ENCODE peak calls at places on chromosome 21, in five cellular contexts. One of them, this sample, is unnamed.

GRCh38 chr21:44528634-44528995 is 11.4 kb downstream of the KRTAP10-1 start:
- DNase-seq in PC-3: no peak
- DNase-seq in SK-N-SH: no peak
- DNase-seq in GM23248: no peak
- DNase-seq in GM23338: no peak
- DNase-seq in this sample: no peak

GRCh38 chr21:25735895-25736597 is 1.3 kb downstream of the GABPA start:
- DNase-seq in GM23338: peak; percentile 35
- DNase-seq in GM23248: peak; percentile 49
- DNase-seq in SK-N-SH: no peak
- DNase-seq in PC-3: peak; percentile 9
- DNase-seq in this sample: peak; percentile 11

GRCh38 chr21:31732891-31733520 is 1.1 kb upstream of the SCAF4 start:
- DNase-seq in SK-N-SH: peak; percentile 52
- DNase-seq in GM23248: peak; percentile 41
- DNase-seq in PC-3: no peak
- DNase-seq in GM23338: peak; percentile 59
- DNase-seq in this sample: no peak

GRCh38 chr21:32726742-32727477 is 903 bp downstream of the SYNJ1 start:
- DNase-seq in PC-3: peak; percentile 28
- DNase-seq in GM23248: peak; percentile 54
- DNase-seq in SK-N-SH: peak; percentile 34
- DNase-seq in GM23338: peak; percentile 25
- DNase-seq in this sample: peak; percentile 35

GRCh38 chr21:24076179-24076578 is 1531.1 kb downstream of the MRPL39 start:
- DNase-seq in PC-3: peak; percentile 20
- DNase-seq in SK-N-SH: no peak
- DNase-seq in GM23248: no peak
- DNase-seq in GM23338: no peak
- DNase-seq in this sample: no peak

GRCh38 chr21:44805859-44806258 is 4.2 kb upstream of the UBE2G2 start:
- DNase-seq in SK-N-SH: no peak
- DNase-seq in GM23338: no peak
- DNase-seq in PC-3: no peak
- DNase-seq in GM23248: no peak
- DNase-seq in this sample: no peak

GRCh38 chr21:46118871-46119564 is 21.1 kb downstream of the COL6A2 start:
- DNase-seq in PC-3: no peak
- DNase-seq in GM23248: no peak
- DNase-seq in GM23338: no peak
- DNase-seq in SK-N-SH: peak; percentile 26
- DNase-seq in this sample: no peak

GRCh38 chr21:17352937-17353655 is 159.7 kb upstream of the CXADR start:
- DNase-seq in PC-3: no peak
- DNase-seq in GM23338: no peak
- DNase-seq in SK-N-SH: no peak
- DNase-seq in GM23248: no peak
- DNase-seq in this sample: no peak

GRCh38 chr21:36209626-36210171 is 53.1 kb downstream of the DOP1B start:
- DNase-seq in GM23248: peak; percentile 75
- DNase-seq in SK-N-SH: peak; percentile 39
- DNase-seq in GM23338: peak; percentile 91
- DNase-seq in PC-3: peak; percentile 83
- DNase-seq in this sample: peak; percentile 78

GRCh38 chr21:33478858-33479678 is 706 bp downstream of the TMEM50B start:
- DNase-seq in SK-N-SH: peak; percentile 69
- DNase-seq in PC-3: peak; percentile 33
- DNase-seq in GM23248: peak; percentile 75
- DNase-seq in GM23338: peak; percentile 71
- DNase-seq in this sample: peak; percentile 68

GRCh38 chr21:32238063-32238462 is 40.8 kb downstream of the MIS18A start:
- DNase-seq in GM23338: no peak
- DNase-seq in GM23248: no peak
- DNase-seq in SK-N-SH: no peak
- DNase-seq in PC-3: no peak
- DNase-seq in this sample: no peak

GRCh38 chr21:33587792-33588484 is 546 bp downstream of the DONSON start:
- DNase-seq in GM23338: peak; percentile 57
- DNase-seq in GM23248: peak; percentile 64
- DNase-seq in PC-3: peak; percentile 26
- DNase-seq in SK-N-SH: no peak
- DNase-seq in this sample: peak; percentile 58

GRCh38 chr21:14523234-14523633 is 22.9 kb downstream of the SAMSN1 start:
- DNase-seq in GM23338: no peak
- DNase-seq in GM23248: no peak
- DNase-seq in SK-N-SH: no peak
- DNase-seq in PC-3: no peak
- DNase-seq in this sample: peak; percentile 90

GRCh38 chr21:46151261-46151988 is 4.0 kb downstream of the FTCD start:
- DNase-seq in GM23338: no peak
- DNase-seq in GM23248: no peak
- DNase-seq in SK-N-SH: no peak
- DNase-seq in PC-3: no peak
- DNase-seq in this sample: no peak

GRCh38 chr21:45580576-45581321 is 38.5 kb upstream of the SLC19A1 start:
- DNase-seq in GM23338: no peak
- DNase-seq in GM23248: no peak
- DNase-seq in SK-N-SH: peak; percentile 27
- DNase-seq in PC-3: no peak
- DNase-seq in this sample: no peak

GRCh38 chr21:41759926-41760325 is 6.9 kb downstream of the RIPK4 start:
- DNase-seq in GM23338: no peak
- DNase-seq in PC-3: peak; percentile 69
- DNase-seq in GM23248: no peak
- DNase-seq in SK-N-SH: no peak
- DNase-seq in this sample: no peak
- H3F3A ChIP-seq in GM23338: peaks cover 3% of the 10 kb centered on the region
- H3F3A ChIP-seq in PC-3: peaks cover 33% of the 10 kb centered on the region
- H3F3A ChIP-seq in GM23248: no peaks in the 10 kb centered on the region
- H3F3A ChIP-seq in SK-N-SH: no peaks in the 10 kb centered on the region
- H3F3A ChIP-seq in this sample: no peaks in the 10 kb centered on the region

GRCh38 chr21:42234026-42234425 is 15.1 kb downstream of the ABCG1 start:
- DNase-seq in PC-3: no peak
- DNase-seq in SK-N-SH: peak; percentile 30
- DNase-seq in GM23248: no peak
- DNase-seq in GM23338: peak; percentile 48
- DNase-seq in this sample: no peak

GRCh38 chr21:42230636-42231035 is 11.7 kb downstream of the ABCG1 start:
- DNase-seq in GM23248: no peak
- DNase-seq in SK-N-SH: no peak
- DNase-seq in GM23338: no peak
- DNase-seq in PC-3: no peak
- DNase-seq in this sample: no peak

GRCh38 chr21:42233067-42233981 is 14.4 kb downstream of the ABCG1 start:
- DNase-seq in SK-N-SH: peak; percentile 66
- DNase-seq in PC-3: peak; percentile 13
- DNase-seq in GM23248: peak; percentile 47
- DNase-seq in GM23338: peak; percentile 49
- DNase-seq in this sample: peak; percentile 66

GRCh38 chr21:42231761-42232160 is 12.8 kb downstream of the ABCG1 start:
- DNase-seq in GM23338: no peak
- DNase-seq in GM23248: no peak
- DNase-seq in PC-3: no peak
- DNase-seq in SK-N-SH: no peak
- DNase-seq in this sample: no peak

GRCh38 chr21:42232176-42232825 is 13.4 kb downstream of the ABCG1 start:
- DNase-seq in SK-N-SH: no peak
- DNase-seq in GM23338: no peak
- DNase-seq in GM23248: no peak
- DNase-seq in PC-3: no peak
- DNase-seq in this sample: no peak
- H3K4me2 ChIP-seq in SK-N-SH: no peak overlapping the region
- H3K4me2 ChIP-seq in GM23338: no peak overlapping the region
- H3K4me2 ChIP-seq in GM23248: no peak overlapping the region
- H3K4me2 ChIP-seq in PC-3: no peak overlapping the region
- H3K4me2 ChIP-seq in this sample: peak overlapping the region; percentile 61

DNA sequence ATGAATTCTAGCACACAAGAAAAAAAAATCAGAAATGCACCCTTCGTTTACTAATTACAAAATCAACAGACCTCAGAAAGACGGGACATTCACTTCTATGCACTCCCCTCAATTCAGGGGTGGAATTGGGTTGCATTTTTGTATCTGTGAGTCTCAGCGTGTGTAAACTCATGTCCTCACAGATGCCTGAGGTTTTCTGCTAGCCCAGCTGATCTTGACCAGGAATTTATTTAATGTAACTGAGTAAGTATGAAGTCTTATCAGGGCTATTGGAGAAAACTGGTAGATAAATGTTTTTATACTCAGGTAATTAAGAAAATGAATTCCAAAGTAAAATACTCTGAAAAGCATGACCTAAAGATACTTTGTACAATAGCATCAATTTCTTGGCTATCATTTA is 167.7 kb downstream of the RUNX1 start:
- DNase-seq in SK-N-SH: no peak
- DNase-seq in PC-3: peak; percentile 63
- DNase-seq in GM23248: peak; percentile 65
- DNase-seq in GM23338: no peak
- DNase-seq in this sample: no peak
- H3F3A ChIP-seq in SK-N-SH: peaks cover 40% of the 10 kb centered on the region
- H3F3A ChIP-seq in PC-3: peaks cover 42% of the 10 kb centered on the region
- H3F3A ChIP-seq in GM23248: peaks cover 90% of the 10 kb centered on the region
- H3F3A ChIP-seq in GM23338: peaks cover 9% of the 10 kb centered on the region
- H3F3A ChIP-seq in this sample: peaks cover 12% of the 10 kb centered on the region

DNA sequence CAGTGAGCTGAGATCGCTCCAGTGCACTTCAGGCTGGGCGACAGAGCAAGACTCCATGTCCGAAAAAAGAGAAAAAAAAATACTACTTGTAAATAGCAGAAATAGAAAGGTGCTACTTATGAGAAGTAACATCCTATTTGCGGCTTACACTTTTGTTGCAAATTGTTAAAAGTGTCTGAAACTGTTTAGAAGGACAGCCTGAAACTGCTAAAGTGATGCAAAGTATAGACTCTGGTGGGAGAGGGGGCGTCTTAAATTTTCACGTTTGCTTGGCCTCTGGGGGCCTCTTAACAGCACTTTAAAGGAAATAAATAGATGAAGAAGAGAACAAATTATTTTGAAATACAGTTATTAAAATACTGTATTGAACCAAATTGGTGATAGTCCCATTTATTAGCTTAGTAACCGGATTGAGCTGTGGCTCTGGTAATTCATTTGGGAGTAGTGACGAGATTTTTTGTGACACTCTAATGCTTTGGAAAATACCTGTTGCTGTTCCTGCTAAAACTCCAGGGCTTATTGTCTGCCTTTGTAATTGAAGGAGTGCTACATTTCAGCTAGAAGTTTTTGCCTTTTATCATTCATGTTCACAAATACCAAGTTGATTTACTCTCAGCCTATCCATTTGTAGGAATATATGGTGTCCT is 6.1 kb downstream of the PKNOX1 start:
- DNase-seq in PC-3: no peak
- DNase-seq in SK-N-SH: no peak
- DNase-seq in GM23248: no peak
- DNase-seq in GM23338: no peak
- DNase-seq in this sample: no peak
- H3K4me2 ChIP-seq in PC-3: no peak overlapping the region
- H3K4me2 ChIP-seq in SK-N-SH: no peak overlapping the region
- H3K4me2 ChIP-seq in GM23248: no peak overlapping the region
- H3K4me2 ChIP-seq in GM23338: peak overlapping the region; percentile 64
- H3K4me2 ChIP-seq in this sample: no peak overlapping the region

DNA sequence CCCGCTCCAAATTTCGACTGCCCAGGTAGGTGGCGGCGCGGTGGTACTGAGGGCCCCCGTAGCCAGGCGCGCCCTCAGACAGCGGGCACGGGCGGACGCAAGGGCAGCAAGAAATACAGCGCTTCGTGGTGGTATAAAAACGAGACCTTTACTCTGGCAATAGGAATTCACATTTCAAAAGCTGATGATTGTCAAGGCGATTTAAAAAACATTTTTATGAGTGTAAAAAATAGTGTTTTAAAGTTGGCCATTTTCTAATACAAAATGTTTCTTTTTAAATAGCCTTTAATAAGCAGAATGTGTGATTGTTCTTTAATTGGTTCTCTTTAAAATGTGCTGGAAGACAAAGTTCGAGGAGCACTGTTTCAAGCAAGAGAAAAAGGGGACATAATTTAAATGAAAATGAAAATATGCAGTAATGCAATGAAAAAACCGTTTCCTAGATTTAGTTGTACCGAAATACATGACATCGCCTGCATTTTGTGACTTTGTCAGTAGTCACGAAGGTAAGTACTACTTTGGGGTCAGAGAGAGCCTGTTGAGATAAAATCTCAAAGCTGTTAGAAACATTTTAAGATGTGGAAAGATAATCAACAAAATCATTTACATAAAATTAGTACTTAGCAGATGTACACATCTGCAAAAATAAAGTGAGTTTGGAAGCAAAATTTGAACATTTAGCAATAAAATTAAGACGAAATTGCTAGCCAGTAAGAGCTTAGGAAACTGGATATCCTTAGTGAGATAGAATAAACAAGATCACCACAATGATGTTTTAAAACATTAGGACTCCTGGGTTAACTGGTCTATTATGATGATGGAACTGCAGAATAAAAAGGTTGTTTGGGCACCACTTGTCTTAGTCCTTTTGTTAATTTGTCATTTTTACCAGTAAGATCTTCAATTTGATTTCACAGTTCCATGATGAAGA is 1.1 kb upstream of the PSMG1 start:
- DNase-seq in GM23338: no peak
- DNase-seq in PC-3: peak; percentile 25
- DNase-seq in GM23248: peak; percentile 38
- DNase-seq in SK-N-SH: no peak
- DNase-seq in this sample: peak; percentile 42
- H3F3A ChIP-seq in GM23338: no peaks in the 10 kb centered on the region
- H3F3A ChIP-seq in PC-3: no peaks in the 10 kb centered on the region
- H3F3A ChIP-seq in GM23248: peaks cover 20% of the 10 kb centered on the region
- H3F3A ChIP-seq in SK-N-SH: peaks cover 12% of the 10 kb centered on the region
- H3F3A ChIP-seq in this sample: peaks cover 36% of the 10 kb centered on the region